ENCODE peak calls at places on chromosomes 3 and 15, in four cellular contexts. F, R, Q and I are unnamed samples.

GRCh38 chr3:133448478-133449122 is 48.7 kb downstream of the BFSP2 start:
- DNase-seq in Q (peak), F (no peak), R (no peak), I (no peak)

GRCh38 chr3:94146455-94146854 is 83.6 kb downstream of the NSUN3 start:
- DNase-seq in R (no peak), F (no peak), Q (no peak), I (no peak)

GRCh38 chr15:32956006-32956405 is 238.2 kb downstream of the GREM1 start:
- DNase-seq in R (peak), Q (no peak), F (peak), I (peak)

GRCh38 chr3:139735191-139735590 is 57.4 kb upstream of the NMNAT3 start:
- DNase-seq in Q (no peak), F (no peak), R (no peak), I (no peak)

GRCh38 chr3:133490468-133491351 is 82.8 kb upstream of the CDV3 start:
- DNase-seq in F (no peak), R (no peak), Q (peak), I (no peak)

GRCh38 chr15:34729056-34729455 is 25.7 kb downstream of the GJD2 start:
- DNase-seq in F (no peak), R (no peak), Q (no peak), I (no peak)

GRCh38 chr15:68349173-68349572 is 71.6 kb downstream of the FEM1B start:
- DNase-seq in F (no peak), Q (no peak), R (no peak), I (no peak)

GRCh38 chr3:5304789-5305680 is 117.5 kb downstream of the EDEM1 start:
- DNase-seq in F (peak), Q (no peak), R (peak), I (peak)

GRCh38 chr3:32045091-32045964 is 61.1 kb upstream of the GPD1L start:
- DNase-seq in R (no peak), F (peak), Q (no peak), I (peak)

GRCh38 chr3:14837864-14838263 is 19.1 kb downstream of the FGD5 start:
- DNase-seq in Q (no peak), F (no peak), R (no peak), I (peak)

GRCh38 chr3:182567666-182568065 is 225.6 kb upstream of the ATP11B start:
- DNase-seq in Q (no peak), F (no peak), R (no peak), I (no peak)

GRCh38 chr3:129421236-129421883 is 7.1 kb downstream of the EFCAB12 start:
- DNase-seq in R (no peak), Q (no peak), F (no peak), I (no peak)

GRCh38 chr3:15653326-15653725 is 51.8 kb downstream of the BTD start:
- DNase-seq in R (no peak), F (peak), Q (no peak), I (no peak)

GRCh38 chr3:139934557-139935070 is 371 bp upstream of the CLSTN2 start:
- DNase-seq in R (no peak), Q (no peak), F (no peak), I (no peak)

GRCh38 chr15:58608129-58608590 is 141.3 kb downstream of the ADAM10 start:
- DNase-seq in Q (no peak), R (no peak), F (peak), I (no peak)

GRCh38 chr3:51099794-51100542 is 285.1 kb upstream of the MANF start:
- DNase-seq in R (peak), Q (no peak), F (peak), I (peak)
- TF ChIP-seq FOS in R (no peak), Q (no peak), F (no peak), I (no peak)

GRCh38 chr3:58179235-58180098 is 31.3 kb downstream of the DNASE1L3 start:
- DNase-seq in R (no peak), Q (no peak), F (no peak), I (no peak)
- TF ChIP-seq FOS in R (no peak), Q (no peak), F (no peak), I (no peak)

GRCh38 chr3:69129531-69129930 is 7.1 kb upstream of the LMOD3 start:
- DNase-seq in F (no peak), Q (no peak), R (no peak), I (no peak)
- TF ChIP-seq FOS in F (no peak), Q (no peak), R (no peak), I (no peak)

DNA sequence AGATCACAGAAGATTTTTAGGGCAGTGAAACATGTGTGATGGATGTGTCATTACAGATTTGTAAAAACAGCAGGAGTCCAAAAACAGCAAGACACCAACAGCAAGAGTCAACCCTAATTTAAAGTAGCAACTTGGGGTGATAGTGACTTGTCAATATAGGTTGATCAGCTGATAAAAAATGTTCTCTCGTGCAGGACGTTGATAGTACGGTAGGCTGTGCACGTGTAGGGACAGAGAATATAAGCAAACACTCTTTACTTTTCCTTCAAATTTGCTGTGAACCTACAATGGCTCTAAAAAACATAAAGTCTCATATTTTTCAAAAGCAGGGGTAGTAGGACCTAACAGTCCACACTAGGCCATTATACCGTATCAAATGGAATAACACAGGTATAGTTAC is 120.8 kb downstream of the STAG1 start:
- DNase-seq in R (peak), Q (no peak), F (no peak), I (no peak)
- TF ChIP-seq FOS in R (no peak), Q (no peak), F (no peak), I (no peak)